ENCODE peak calls at places on chromosomes 3 and 15, in four cellular contexts. P is NCI-H460, T is head of caudate nucleus, V is lung microvascular endothelial cell. Z is an unnamed sample.

GRCh38 chr3:35908366-35909232 is 269.3 kb downstream of the ARPP21 start:
- DNase-seq in P (peak), T (peak), V (peak), Z (peak)

GRCh38 chr3:185409957-185410356 is 47.0 kb downstream of the MAP3K13 start:
- DNase-seq in P (no peak), T (no peak), V (no peak), Z (no peak)

GRCh38 chr15:38699633-38700230 is 135.1 kb upstream of the RASGRP1 start:
- DNase-seq in P (peak), T (peak), V (peak), Z (peak)

GRCh38 chr3:102354818-102355515 is 79.8 kb upstream of the ZPLD1 start:
- DNase-seq in P (peak), T (no peak), V (no peak), Z (no peak)

GRCh38 chr3:15794303-15794771 is 3.4 kb downstream of the ANKRD28 start:
- DNase-seq in P (no peak), T (no peak), V (peak), Z (no peak)

GRCh38 chr15:92780816-92781215 is 119.3 kb upstream of the CHD2 start:
- DNase-seq in P (no peak), T (no peak), V (no peak), Z (no peak)

GRCh38 chr15:65633752-65634151 is 12.0 kb downstream of the SLC24A1 start:
- DNase-seq in P (no peak), T (no peak), V (no peak), Z (no peak)

GRCh38 chr3:125128861-125129501 is 73.2 kb upstream of the HEG1 start:
- DNase-seq in P (no peak), T (peak), V (no peak), Z (no peak)

GRCh38 chr3:49803464-49804140 is 541 bp downstream of the INKA1 start:
- DNase-seq in P (no peak), T (peak), V (no peak), Z (no peak)

GRCh38 chr3:161700998-161701397 is 204.4 kb downstream of the OTOL1 start:
- DNase-seq in P (peak), T (no peak), V (no peak), Z (no peak)

GRCh38 chr3:73623996-73624362 is 762 bp downstream of the PDZRN3 start:
- DNase-seq in P (no peak), T (peak), V (peak), Z (peak)

GRCh38 chr3:165103616-165104015 is 25.3 kb upstream of the SI start:
- DNase-seq in P (no peak), T (no peak), V (no peak), Z (no peak)

GRCh38 chr3:178646205-178646604 is 110.0 kb downstream of the KCNMB2 start:
- DNase-seq in P (no peak), T (no peak), V (no peak), Z (no peak)

GRCh38 chr15:75840659-75841058 is 2.6 kb upstream of the UBE2Q2 start:
- DNase-seq in P (no peak), T (no peak), V (peak), Z (no peak)

GRCh38 chr3:194339356-194339755 is 11.8 kb downstream of the CPN2 start:
- DNase-seq in P (no peak), T (no peak), V (no peak), Z (no peak)

GRCh38 chr3:134423153-134423552 is 48.9 kb upstream of the AMOTL2 start:
- DNase-seq in P (no peak), T (peak), V (no peak), Z (no peak)

GRCh38 chr3:186097663-186098451 is 11.0 kb downstream of the ETV5 start:
- DNase-seq in P (peak), T (peak), V (peak), Z (peak)

GRCh38 chr15:64895285-64896065 is 16.2 kb upstream of the ANKDD1A start:
- DNase-seq in P (no peak), T (no peak), V (peak), Z (peak)

GRCh38 chr3:21673393-21673792 is 77.6 kb downstream of the ZNF385D start:
- DNase-seq in P (no peak), T (no peak), V (no peak), Z (no peak)

GRCh38 chr15:64014995-64015394 is 31.3 kb downstream of the DAPK2 start:
- DNase-seq in P (no peak), T (no peak), V (no peak), Z (no peak)

GRCh38 chr3:151319613-151320012 is 3.0 kb upstream of the GPR87 start:
- DNase-seq in P (no peak), T (no peak), V (no peak), Z (no peak)

GRCh38 chr15:34886134-34886533 is 83.4 kb downstream of the AQR start:
- DNase-seq in P (no peak), T (no peak), V (no peak), Z (no peak)

GRCh38 chr3:177041021-177041729 is 156.1 kb downstream of the TBL1XR1 start:
- DNase-seq in P (no peak), T (no peak), V (no peak), Z (peak)

GRCh38 chr3:44865272-44866005 is 3.7 kb downstream of the TMEM42 start:
- DNase-seq in P (no peak), T (no peak), V (no peak), Z (no peak)

GRCh38 chr3:13012228-13012691 is 61.0 kb downstream of the IQSEC1 start:
- DNase-seq in P (no peak), T (peak), V (peak), Z (peak)

GRCh38 chr15:76059320-76060097 is at the start of gene TMEM266:
- DNase-seq in P (peak), T (peak), V (peak), Z (peak)

GRCh38 chr15:83436513-83437158 is 10.5 kb upstream of the SH3GL3 start:
- DNase-seq in P (peak), T (no peak), V (peak), Z (peak)

GRCh38 chr3:51813539-51813938 is 34.5 kb upstream of the IQCF6 start:
- DNase-seq in P (no peak), T (peak), V (no peak), Z (peak)

Z was measured in midbrain.